ENCODE peak calls at places on chromosomes 7 and 10, in ten cellular contexts. O is sigmoid colon; B is astrocyte of the spinal cord; W is IMR-90; J is CD14-positive monocyte; T is CD4-positive, alpha-beta T cell; C is upper lobe of left lung; I is Panc1; A is OCI-LY7; M is bronchial epithelial cell. F is an unnamed sample.

GRCh38 chr10:132139526-132139925 is 47.2 kb upstream of the DPYSL4 start:
- DNase-seq in O (peak), B (no peak), W (no peak), J (peak), T (no peak), C (no peak), I (no peak), A (no peak), M (no peak), F (no peak)

GRCh38 chr10:32105782-32106382 is 49.7 kb upstream of the KIF5B start:
- DNase-seq in O (no peak), B (no peak), W (no peak), J (no peak), T (no peak), C (no peak), I (no peak), A (no peak), M (no peak), F (no peak)

GRCh38 chr10:113381906-113382562 is 170.8 kb upstream of the HABP2 start:
- DNase-seq in O (no peak), B (peak), W (peak), J (no peak), T (no peak), C (no peak), I (no peak), A (peak), M (no peak), F (no peak)

GRCh38 chr7:131538071-131538790 is 18.2 kb downstream of the PODXL start:
- DNase-seq in O (peak), B (peak), W (peak), J (no peak), T (no peak), C (no peak), I (no peak), A (no peak), M (peak), F (no peak)

GRCh38 chr7:2699289-2699620 is 11.3 kb downstream of the AMZ1 start:
- DNase-seq in O (no peak), B (no peak), W (no peak), J (no peak), T (no peak), C (no peak), I (no peak), A (no peak), M (no peak), F (no peak)

GRCh38 chr7:117285821-117286220 is 37.0 kb downstream of the WNT2 start:
- DNase-seq in O (no peak), B (peak), W (peak), J (no peak), T (no peak), C (no peak), I (no peak), A (no peak), M (no peak), F (no peak)

GRCh38 chr7:57403601-57404342 is 46.2 kb upstream of the ZNF716 start:
- DNase-seq in O (no peak), B (no peak), W (no peak), J (no peak), T (no peak), C (peak), I (no peak), A (no peak), M (no peak), F (no peak)

GRCh38 chr7:44052771-44053365 is 8.4 kb downstream of the DBNL start:
- DNase-seq in O (no peak), B (no peak), W (no peak), J (no peak), T (no peak), C (no peak), I (no peak), A (no peak), M (no peak), F (no peak)

GRCh38 chr7:80883188-80884025 is 35.4 kb downstream of the SEMA3C start:
- DNase-seq in O (no peak), B (peak), W (peak), J (peak), T (no peak), C (no peak), I (peak), A (no peak), M (peak), F (no peak)

GRCh38 chr10:44393051-44393630 is 8.2 kb upstream of the CXCL12 start:
- DNase-seq in O (no peak), B (no peak), W (peak), J (no peak), T (no peak), C (no peak), I (no peak), A (no peak), M (no peak), F (peak)

GRCh38 chr10:97336446-97336845 is 1.9 kb upstream of the FRAT2 start:
- DNase-seq in O (no peak), B (no peak), W (peak), J (no peak), T (no peak), C (no peak), I (no peak), A (no peak), M (peak), F (no peak)

GRCh38 chr7:4102231-4102841 is 579.8 kb upstream of the FOXK1 start:
- DNase-seq in O (no peak), B (peak), W (no peak), J (no peak), T (no peak), C (peak), I (no peak), A (no peak), M (no peak), F (no peak)

GRCh38 chr10:31770307-31770902 is 158.2 kb downstream of the ARHGAP12 start:
- DNase-seq in O (no peak), B (no peak), W (no peak), J (no peak), T (peak), C (no peak), I (no peak), A (peak), M (no peak), F (no peak)

GRCh38 chr7:157474685-157475084 is 137.9 kb downstream of the DNAJB6 start:
- DNase-seq in O (peak), B (no peak), W (no peak), J (no peak), T (no peak), C (no peak), I (no peak), A (peak), M (no peak), F (peak)
- TF ChIP-seq CTCF in O (no peak), B (peak), W (peak), J (no peak), T (peak), C (peak), I (peak), A (peak), M (no peak), F (peak)

GRCh38 chr7:139639563-139639962 is 116.1 kb downstream of the CLEC2L start:
- DNase-seq in O (no peak), B (no peak), W (no peak), J (no peak), T (no peak), C (no peak), I (no peak), A (no peak), M (no peak), F (no peak)

GRCh38 chr7:139641337-139641992 is 118.0 kb downstream of the CLEC2L start:
- DNase-seq in O (no peak), B (no peak), W (no peak), J (no peak), T (no peak), C (peak), I (no peak), A (no peak), M (no peak), F (no peak)

GRCh38 chr7:139640678-139641077 is 117.2 kb downstream of the CLEC2L start:
- DNase-seq in O (no peak), B (no peak), W (no peak), J (no peak), T (no peak), C (no peak), I (no peak), A (no peak), M (no peak), F (no peak)

GRCh38 chr7:139644191-139644590 is 120.7 kb downstream of the CLEC2L start:
- DNase-seq in O (no peak), B (no peak), W (no peak), J (no peak), T (no peak), C (peak), I (no peak), A (no peak), M (no peak), F (no peak)

GRCh38 chr7:139642283-139642682 is 118.8 kb downstream of the CLEC2L start:
- DNase-seq in O (no peak), B (no peak), W (no peak), J (no peak), T (no peak), C (no peak), I (no peak), A (no peak), M (no peak), F (no peak)
- TF ChIP-seq CTCF in O (no peak), B (no peak), W (no peak), J (no peak), T (no peak), C (no peak), I (no peak), A (no peak), M (no peak), F (no peak)

GRCh38 chr7:6559896-6560295 is 8.6 kb upstream of the GRID2IP start:
- DNase-seq in O (no peak), B (no peak), W (no peak), J (no peak), T (no peak), C (no peak), I (no peak), A (no peak), M (no peak), F (no peak)

GRCh38 chr7:6558837-6559236 is 7.6 kb upstream of the GRID2IP start:
- DNase-seq in O (no peak), B (no peak), W (peak), J (no peak), T (no peak), C (no peak), I (no peak), A (peak), M (peak), F (no peak)

GRCh38 chr7:6553460-6554044 is 2.3 kb upstream of the GRID2IP start:
- DNase-seq in O (no peak), B (no peak), W (no peak), J (no peak), T (no peak), C (no peak), I (no peak), A (no peak), M (no peak), F (no peak)

GRCh38 chr7:6554848-6555247 is 3.6 kb upstream of the GRID2IP start:
- DNase-seq in O (no peak), B (no peak), W (no peak), J (no peak), T (no peak), C (no peak), I (no peak), A (no peak), M (no peak), F (no peak)

DNA sequence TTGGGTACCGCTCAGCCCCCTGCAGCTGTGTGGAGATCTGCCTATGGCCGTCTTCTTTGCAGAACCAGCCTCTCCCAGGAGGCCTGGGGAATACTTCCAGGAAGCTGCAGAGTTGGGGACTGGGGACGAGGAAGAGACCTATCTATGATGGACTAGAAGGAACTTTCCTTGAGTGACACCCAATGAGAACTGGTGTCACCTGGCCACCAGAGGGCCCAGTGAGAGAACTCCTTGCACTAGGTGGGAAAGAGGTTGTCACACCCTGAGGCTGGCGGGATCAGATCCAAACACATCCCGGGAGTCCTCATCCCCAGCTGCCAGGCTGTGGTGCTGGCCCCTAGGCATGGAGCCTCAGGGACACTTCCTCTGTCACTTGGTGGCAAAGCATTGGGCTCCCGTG is 4.9 kb upstream of the GRID2IP start:
- DNase-seq in O (no peak), B (no peak), W (no peak), J (no peak), T (no peak), C (no peak), I (no peak), A (peak), M (no peak), F (no peak)
- TF ChIP-seq CTCF in O (no peak), B (no peak), W (no peak), J (no peak), T (no peak), C (no peak), I (no peak), A (peak), M (peak), F (no peak)

GRCh38 chr7:46168231-46168630 is 247.2 kb upstream of the IGFBP3 start:
- DNase-seq in O (no peak), B (no peak), W (no peak), J (no peak), T (no peak), C (no peak), I (no peak), A (no peak), M (no peak), F (no peak)
- TF ChIP-seq CTCF in O (no peak), B (no peak), W (no peak), J (no peak), T (no peak), C (no peak), I (no peak), A (no peak), M (no peak), F (no peak)

GRCh38 chr10:122141821-122142651 is 129.1 kb upstream of the BTBD16 start:
- DNase-seq in O (no peak), B (peak), W (peak), J (no peak), T (no peak), C (no peak), I (no peak), A (no peak), M (peak), F (no peak)

GRCh38 chr10:122142652-122143237 is 128.4 kb upstream of the BTBD16 start:
- DNase-seq in O (no peak), B (no peak), W (no peak), J (no peak), T (peak), C (peak), I (no peak), A (peak), M (no peak), F (no peak)

GRCh38 chr10:122145113-122145512 is 126.0 kb upstream of the BTBD16 start:
- DNase-seq in O (no peak), B (no peak), W (no peak), J (no peak), T (no peak), C (no peak), I (no peak), A (no peak), M (no peak), F (no peak)

GRCh38 chr10:122143238-122143841 is 127.8 kb upstream of the BTBD16 start:
- DNase-seq in O (no peak), B (no peak), W (no peak), J (no peak), T (no peak), C (no peak), I (no peak), A (no peak), M (peak), F (no peak)

GRCh38 chr10:122144199-122144598 is 126.9 kb upstream of the BTBD16 start:
- DNase-seq in O (no peak), B (no peak), W (no peak), J (no peak), T (no peak), C (no peak), I (no peak), A (no peak), M (no peak), F (no peak)
- TF ChIP-seq CTCF in O (no peak), B (no peak), W (no peak), J (no peak), T (no peak), C (no peak), I (no peak), A (no peak), M (no peak), F (no peak)

GRCh38 chr10:78069151-78069550 is 35.5 kb downstream of the RPS24 start:
- DNase-seq in O (no peak), B (no peak), W (no peak), J (no peak), T (no peak), C (no peak), I (no peak), A (no peak), M (no peak), F (no peak)
- TF ChIP-seq CTCF in O (no peak), B (no peak), W (no peak), J (no peak), T (no peak), C (no peak), I (no peak), A (no peak), M (no peak), F (no peak)

GRCh38 chr7:140489021-140489349 is 9.7 kb upstream of the MKRN1 start:
- DNase-seq in O (no peak), B (no peak), W (no peak), J (no peak), T (no peak), C (no peak), I (no peak), A (no peak), M (no peak), F (no peak)
- TF ChIP-seq CTCF in O (no peak), B (no peak), W (no peak), J (no peak), T (no peak), C (no peak), I (no peak), A (no peak), M (no peak), F (no peak)

F was measured in type B pancreatic cell.